ENCODE peak calls at places on chromosomes 4 and X, in four cellular contexts. One of them, this sample, is unnamed.

GRCh38 chrX:19658030-19658429 is 142.7 kb upstream of the MAP3K15 start:
- DNase-seq in HepG2: no peak
- DNase-seq in GM12878: no peak
- DNase-seq in K562: no peak
- DNase-seq in this sample: no peak

GRCh38 chrX:1767026-1767425 is 152.2 kb downstream of the ASMT start:
- DNase-seq in HepG2: no peak
- DNase-seq in K562: no peak
- DNase-seq in GM12878: no peak
- DNase-seq in this sample: peak

GRCh38 chr4:2787230-2788100 is 5.4 kb upstream of the SH3BP2 start:
- DNase-seq in GM12878: peak
- DNase-seq in K562: no peak
- DNase-seq in HepG2: no peak
- DNase-seq in this sample: peak

GRCh38 chr4:105895324-105895608 is at the start of gene NPNT:
- DNase-seq in K562: no peak
- DNase-seq in GM12878: no peak
- DNase-seq in HepG2: no peak
- DNase-seq in this sample: no peak

GRCh38 chr4:128288689-128289106 is 1.1 kb upstream of the PGRMC2 start:
- DNase-seq in K562: no peak
- DNase-seq in HepG2: no peak
- DNase-seq in GM12878: peak
- DNase-seq in this sample: no peak

GRCh38 chr4:48360285-48360965 is 19.1 kb downstream of the SLAIN2 start:
- DNase-seq in HepG2: no peak
- DNase-seq in GM12878: no peak
- DNase-seq in K562: no peak
- DNase-seq in this sample: no peak

GRCh38 chr4:8009710-8010534 is 70.3 kb upstream of the AFAP1 start:
- DNase-seq in K562: no peak
- DNase-seq in HepG2: peak
- DNase-seq in GM12878: no peak
- DNase-seq in this sample: no peak

GRCh38 chr4:108644237-108644636 is 6.2 kb upstream of the OSTC start:
- DNase-seq in K562: no peak
- DNase-seq in GM12878: no peak
- DNase-seq in HepG2: no peak
- DNase-seq in this sample: no peak

GRCh38 chr4:101960431-101960830 is 169.9 kb downstream of the BANK1 start:
- DNase-seq in HepG2: no peak
- DNase-seq in GM12878: no peak
- DNase-seq in K562: no peak
- DNase-seq in this sample: no peak

GRCh38 chr4:3613980-3614730 is 81.9 kb upstream of the LRPAP1 start:
- DNase-seq in K562: no peak
- DNase-seq in GM12878: no peak
- DNase-seq in HepG2: peak
- DNase-seq in this sample: no peak

GRCh38 chrX:107629533-107629909 is 1.2 kb downstream of the PRPS1 start:
- DNase-seq in HepG2: peak
- DNase-seq in K562: peak
- DNase-seq in GM12878: no peak
- DNase-seq in this sample: no peak

GRCh38 chrX:794311-794710 is 163.7 kb downstream of the SHOX start:
- DNase-seq in GM12878: no peak
- DNase-seq in K562: no peak
- DNase-seq in HepG2: no peak
- DNase-seq in this sample: no peak

GRCh38 chr4:78311306-78311705 is 240.3 kb upstream of the ANXA3 start:
- DNase-seq in GM12878: no peak
- DNase-seq in HepG2: no peak
- DNase-seq in K562: no peak
- DNase-seq in this sample: no peak

GRCh38 chr4:172819353-172819752 is 349.3 kb upstream of the GALNT7 start:
- DNase-seq in GM12878: no peak
- DNase-seq in K562: no peak
- DNase-seq in HepG2: no peak
- DNase-seq in this sample: no peak

GRCh38 chrX:112759512-112759911 is 79.8 kb upstream of the LHFPL1 start:
- DNase-seq in GM12878: no peak
- DNase-seq in HepG2: no peak
- DNase-seq in K562: no peak
- DNase-seq in this sample: no peak

GRCh38 chrX:39772057-39772832 is 325.5 kb downstream of the BCOR start:
- DNase-seq in K562: peak
- DNase-seq in GM12878: no peak
- DNase-seq in HepG2: peak
- DNase-seq in this sample: peak

GRCh38 chr4:22483551-22483981 is 32.3 kb downstream of the ADGRA3 start:
- DNase-seq in HepG2: no peak
- DNase-seq in GM12878: peak
- DNase-seq in K562: no peak
- DNase-seq in this sample: no peak

GRCh38 chrX:97399400-97399799 is 515.7 kb downstream of the RPA4 start:
- DNase-seq in K562: no peak
- DNase-seq in GM12878: peak
- DNase-seq in HepG2: no peak
- DNase-seq in this sample: no peak

GRCh38 chr4:152687974-152688599 is 8.3 kb upstream of the TMEM154 start:
- DNase-seq in GM12878: no peak
- DNase-seq in HepG2: no peak
- DNase-seq in K562: no peak
- DNase-seq in this sample: no peak

GRCh38 chr4:142088906-142089305 is 452.5 kb downstream of the IL15 start:
- DNase-seq in K562: no peak
- DNase-seq in GM12878: no peak
- DNase-seq in HepG2: no peak
- DNase-seq in this sample: no peak

GRCh38 chr4:67134616-67135015 is 410.7 kb downstream of the CENPC start:
- DNase-seq in K562: no peak
- DNase-seq in HepG2: no peak
- DNase-seq in GM12878: no peak
- DNase-seq in this sample: no peak

GRCh38 chrX:119497185-119497584 is 28.9 kb downstream of the SLC25A5 start:
- DNase-seq in HepG2: no peak
- DNase-seq in K562: no peak
- DNase-seq in GM12878: no peak
- DNase-seq in this sample: no peak
- TF ChIP-seq SP1 in HepG2: no peak
- TF ChIP-seq SP1 in K562: no peak
- TF ChIP-seq SP1 in GM12878: no peak
- TF ChIP-seq SP1 in this sample: no peak

DNA sequence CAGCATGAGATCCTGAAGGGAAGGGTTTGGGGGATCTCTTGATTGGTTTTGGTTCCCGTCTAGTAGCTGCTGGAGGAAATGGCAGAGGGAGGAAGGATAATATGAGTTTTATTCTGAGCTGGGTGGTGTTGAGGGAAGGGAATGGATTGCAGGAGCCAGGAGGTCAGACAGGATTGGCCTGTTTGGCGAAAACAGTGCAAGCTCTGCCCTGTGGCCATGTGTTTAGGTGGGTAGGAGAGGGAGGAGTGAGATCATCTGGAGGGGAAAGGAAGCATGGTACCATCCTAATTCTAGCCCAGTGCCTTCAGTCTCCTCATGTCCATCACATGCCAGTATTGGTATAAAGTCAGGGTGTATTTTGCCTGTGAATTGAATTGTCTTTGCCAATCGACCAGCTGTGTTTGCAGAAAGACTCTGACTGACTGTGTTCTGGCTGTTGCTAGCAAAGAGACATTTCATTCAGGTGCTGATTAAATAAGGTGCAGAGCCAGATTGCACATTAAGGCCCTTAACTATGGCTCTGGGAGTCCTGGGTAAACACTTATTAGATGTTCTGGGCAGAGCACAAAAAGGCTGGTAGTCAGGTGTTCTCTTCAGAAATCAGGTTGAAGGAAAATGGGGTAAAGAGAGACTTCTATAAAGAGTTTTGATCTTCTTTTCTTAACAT is 10.0 kb downstream of the TMEM164 start:
- DNase-seq in HepG2: no peak
- DNase-seq in K562: no peak
- DNase-seq in GM12878: no peak
- DNase-seq in this sample: no peak
- TF ChIP-seq TCF7 in HepG2: no peak
- TF ChIP-seq TCF7 in K562: no peak
- TF ChIP-seq TCF7 in GM12878: no peak
- TF ChIP-seq TCF7 in this sample: no peak

DNA sequence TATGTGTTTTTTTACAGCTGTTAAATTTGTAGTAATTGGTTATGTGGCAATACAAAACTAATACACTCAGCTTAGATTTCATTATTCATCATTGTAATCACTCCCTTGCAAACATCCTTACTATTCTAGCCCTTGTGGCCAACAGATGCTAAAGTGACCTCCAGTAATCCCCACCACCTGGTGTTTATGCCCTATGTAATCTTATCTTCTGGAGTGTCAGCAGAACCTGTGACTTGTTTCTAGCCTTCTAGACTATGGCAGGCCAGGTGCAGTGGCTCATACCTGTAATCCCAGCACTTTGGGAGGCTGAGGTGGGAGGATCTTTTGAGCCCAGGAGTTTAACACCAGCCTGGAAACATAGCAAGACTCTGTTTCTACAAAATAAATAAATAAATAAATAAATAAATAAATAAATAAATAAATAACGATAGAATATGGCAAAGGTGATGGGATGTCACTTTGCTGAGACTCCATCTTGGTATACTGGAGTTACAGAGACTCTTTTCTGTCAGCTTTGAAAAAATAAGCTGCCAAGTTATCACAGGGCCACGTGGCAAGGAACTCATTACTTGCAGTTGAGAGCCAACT is 12.3 kb upstream of the TSR2 start:
- DNase-seq in K562: no peak
- DNase-seq in GM12878: no peak
- DNase-seq in HepG2: no peak
- DNase-seq in this sample: no peak
- TF ChIP-seq CTCF in K562: no peak
- TF ChIP-seq CTCF in GM12878: no peak
- TF ChIP-seq CTCF in HepG2: no peak
- TF ChIP-seq CTCF in this sample: no peak

GRCh38 chrX:109797311-109797975 is 64.4 kb upstream of the ACSL4 start:
- DNase-seq in HepG2: peak
- DNase-seq in GM12878: no peak
- DNase-seq in K562: no peak
- DNase-seq in this sample: no peak
- TF ChIP-seq SP1 in HepG2: no peak
- TF ChIP-seq SP1 in GM12878: no peak
- TF ChIP-seq SP1 in K562: no peak
- TF ChIP-seq SP1 in this sample: no peak

DNA sequence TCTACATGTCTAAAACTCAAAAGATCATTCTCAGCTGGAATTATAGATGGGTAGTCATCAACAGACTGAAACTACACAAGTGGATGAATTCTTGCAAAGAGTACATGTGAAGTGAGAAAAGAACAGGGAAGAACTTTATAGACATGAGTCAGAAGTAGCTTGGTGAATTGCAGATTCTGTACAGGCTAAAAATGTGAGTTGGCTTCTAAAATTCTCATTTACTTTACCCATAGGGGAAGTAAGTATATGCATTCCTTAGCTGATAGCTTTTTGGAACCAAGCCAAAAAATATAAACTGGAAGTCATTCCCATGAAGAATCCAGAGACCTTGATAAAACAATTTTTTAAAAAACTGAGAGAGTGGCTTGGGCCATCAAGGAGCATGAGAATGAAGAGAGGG is 584.2 kb upstream of the FTHL17 start:
- DNase-seq in K562: no peak
- DNase-seq in HepG2: no peak
- DNase-seq in GM12878: no peak
- DNase-seq in this sample: no peak
- TF ChIP-seq TCF7 in K562: no peak
- TF ChIP-seq TCF7 in HepG2: no peak
- TF ChIP-seq TCF7 in GM12878: no peak
- TF ChIP-seq TCF7 in this sample: no peak